ENCODE peak calls at places on chromosomes 7 and 10, in seven cellular contexts. G is left cardiac atrium; C is stimulated activated naive B cell treated with anti-CD40 and anti-IgM and Interleukin-4, amounts not matched to agents 10 μg/mL and 1 μg/mL and 100 μg/mL, for 72 hours; U is effector memory CD8-positive, alpha-beta T cell; Q is naive thymus-derived CD8-positive, alpha-beta T cell; Y is natural killer cell; W is naive B cell. J is an unnamed sample.

GRCh38 chr10:32298066-32298812 is 48.7 kb downstream of the EPC1 start:
- ATAC-seq in G (no peak), C (no peak), U (no peak), Q (no peak), Y (no peak), W (no peak), J (no peak)

GRCh38 chr7:91436655-91437054 is 172.4 kb downstream of the FZD1 start:
- ATAC-seq in G (no peak), C (no peak), U (no peak), Q (no peak), Y (no peak), W (no peak), J (no peak)

GRCh38 chr7:2263176-2263575 is 21.1 kb downstream of the NUDT1 start:
- ATAC-seq in G (no peak), C (no peak), U (no peak), Q (no peak), Y (no peak), W (no peak), J (no peak)

GRCh38 chr7:95395755-95396135 is 430 bp downstream of the PON3 start:
- ATAC-seq in G (no peak), C (no peak), U (no peak), Q (no peak), Y (no peak), W (no peak), J (no peak)

GRCh38 chr10:55160904-55161303 is 359.9 kb upstream of the PCDH15 start:
- ATAC-seq in G (no peak), C (no peak), U (no peak), Q (no peak), Y (no peak), W (no peak), J (no peak)

GRCh38 chr7:123994449-123994848 is 38.4 kb downstream of the TMEM229A start:
- ATAC-seq in G (no peak), C (no peak), U (no peak), Q (no peak), Y (no peak), W (no peak), J (no peak)

GRCh38 chr7:34133983-34134782 is 228.8 kb downstream of the BMPER start:
- ATAC-seq in G (peak; percentile 77), C (no peak), U (no peak), Q (no peak), Y (no peak), W (no peak), J (no peak)

GRCh38 chr10:110312206-110312605 is 7.5 kb upstream of the SMNDC1 start:
- ATAC-seq in G (no peak), C (no peak), U (no peak), Q (no peak), Y (no peak), W (no peak), J (no peak)

GRCh38 chr7:66239467-66239856 is 34.3 kb downstream of the TPST1 start:
- ATAC-seq in G (no peak), C (no peak), U (no peak), Q (no peak), Y (no peak), W (no peak), J (no peak)

GRCh38 chr10:92387289-92387940 is 96.4 kb downstream of the MARCHF5 start:
- ATAC-seq in G (peak; percentile 42), C (no peak), U (no peak), Q (no peak), Y (no peak), W (no peak), J (no peak)

GRCh38 chr7:157845203-157845810 is 508.5 kb downstream of the DNAJB6 start:
- ATAC-seq in G (no peak), C (no peak), U (no peak), Q (no peak), Y (no peak), W (no peak), J (no peak)

GRCh38 chr10:29608476-29609301 is 26.1 kb downstream of the SVIL start:
- ATAC-seq in G (no peak), C (no peak), U (no peak), Q (no peak), Y (no peak), W (no peak), J (no peak)

GRCh38 chr7:153835712-153836265 is 216.4 kb upstream of the DPP6 start:
- ATAC-seq in G (peak; percentile 39), C (no peak), U (no peak), Q (no peak), Y (no peak), W (no peak), J (no peak)

GRCh38 chr7:134731616-134732015 is 47.8 kb upstream of the CALD1 start:
- ATAC-seq in G (no peak), C (no peak), U (no peak), Q (no peak), Y (no peak), W (no peak), J (no peak)

J was measured in stimulated activated memory B cell treated with anti-CD40 and anti-IgM and Interleukin-4, amounts not matched to agents 10 μg/mL and 1 μg/mL and 100 μg/mL, for 72 hours.